ENCODE peak calls at places on chromosomes 5 and 9, in eight cellular contexts. A is GM23338, Q is PC-9, B is HCT116, R is OCI-LY7, Z is PC-3, L is GM23248, D is SK-N-SH. F is an unnamed sample.

GRCh38 chr5:165779505-165779904 is 2274.1 kb downstream of the MAT2B start:
- DNase-seq in Q (no peak), R (no peak), A (no peak), B (no peak), D (no peak), L (no peak), Z (no peak), F (no peak)

GRCh38 chr9:93950619-93951601 is 4.2 kb downstream of the BARX1 start:
- DNase-seq in A (peak; percentile 79), D (peak; percentile 76), R (no peak), Z (peak; percentile 15), B (no peak), L (peak; percentile 59), Q (no peak), F (no peak)

GRCh38 chr5:39464096-39464495 is 39.3 kb upstream of the DAB2 start:
- DNase-seq in R (no peak), Q (no peak), A (no peak), B (no peak), D (no peak), Z (no peak), L (peak; percentile 62), F (no peak)

GRCh38 chr5:150192462-150192861 is 2.6 kb downstream of the SLC6A7 start:
- DNase-seq in Q (no peak), Z (no peak), D (no peak), A (no peak), B (no peak), R (no peak), L (no peak), F (no peak)

GRCh38 chr9:89826186-89826585 is 221.4 kb downstream of the GADD45G start:
- DNase-seq in Z (no peak), L (no peak), Q (no peak), D (no peak), A (no peak), B (no peak), R (no peak), F (no peak)

GRCh38 chr9:90773593-90773992 is 28.0 kb upstream of the SYK start:
- DNase-seq in B (no peak), R (peak; percentile 66), A (peak; percentile 39), Q (no peak), L (peak; percentile 3), Z (peak; percentile 32), D (peak; percentile 47), F (peak; percentile 88)

GRCh38 chr9:88477300-88477751 is 57.7 kb upstream of the NXNL2 start:
- DNase-seq in D (no peak), Z (peak; percentile 90), B (no peak), L (peak; percentile 95), R (no peak), A (no peak), Q (peak; percentile 65), F (no peak)

GRCh38 chr5:7667216-7667767 is 183.6 kb downstream of the CFAP90 start:
- DNase-seq in Q (no peak), L (no peak), R (no peak), Z (no peak), A (no peak), D (no peak), B (no peak), F (no peak)

GRCh38 chr9:123543492-123543891 is 187.5 kb downstream of the CRB2 start:
- DNase-seq in A (no peak), D (no peak), B (no peak), Q (no peak), Z (no peak), R (no peak), L (no peak), F (no peak)

GRCh38 chr9:16385590-16386578 is 484.6 kb downstream of the BNC2 start:
- DNase-seq in D (no peak), Z (peak; percentile 87), Q (peak; percentile 55), R (no peak), A (no peak), L (peak; percentile 86), B (no peak), F (no peak)

GRCh38 chr5:94745786-94746730 is 127.6 kb downstream of the SLF1 start:
- DNase-seq in A (no peak), Q (no peak), Z (peak; percentile 69), B (no peak), L (peak; percentile 71), D (no peak), R (no peak), F (no peak)

GRCh38 chr9:91421987-91422765 is 1.5 kb downstream of the NFIL3 start:
- DNase-seq in L (peak; percentile 75), D (peak; percentile 29), A (no peak), Q (peak; percentile 63), R (no peak), Z (no peak), B (no peak), F (no peak)

DNA sequence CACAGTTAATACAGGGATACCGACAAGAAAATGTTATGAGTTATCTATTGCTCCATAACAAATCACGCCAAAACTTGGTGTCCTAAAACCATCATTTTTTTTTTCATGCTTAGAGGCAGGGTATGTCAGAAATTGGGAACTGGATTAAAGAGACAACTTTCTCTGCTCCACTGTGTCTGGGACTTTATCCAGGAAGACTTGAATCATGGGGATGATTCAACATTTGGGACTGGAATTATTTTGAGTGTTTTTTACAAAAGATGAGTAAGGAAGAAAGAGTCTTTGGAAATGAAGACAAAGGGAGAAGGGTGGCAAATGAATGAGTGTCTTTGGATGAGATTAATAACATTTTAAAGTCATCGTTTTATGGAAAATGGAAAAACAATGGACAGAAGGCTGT is 1883.7 kb upstream of the C9orf72 start:
- DNase-seq in A (no peak), D (no peak), Q (no peak), R (no peak), Z (peak; percentile 81), B (no peak), L (peak; percentile 23), F (no peak)
- H3K9me2 ChIP-seq in A (no peaks in the 10 kb centered on the region), D (no peaks in the 10 kb centered on the region), Q (no peaks in the 10 kb centered on the region), R (no peaks in the 10 kb centered on the region), Z (no peaks in the 10 kb centered on the region), B (no peaks in the 10 kb centered on the region), L (no peaks in the 10 kb centered on the region), F (no peaks in the 10 kb centered on the region)

GRCh38 chr9:34546102-34546833 is 23.5 kb upstream of the ENHO start:
- DNase-seq in R (no peak), A (no peak), Q (no peak), B (no peak), L (no peak), D (peak; percentile 49), Z (no peak), F (no peak)

GRCh38 chr9:34547960-34548603 is 25.3 kb upstream of the ENHO start:
- DNase-seq in D (peak; percentile 93), Z (no peak), A (peak; percentile 84), L (peak; percentile 84), R (peak; percentile 18), B (peak; percentile 23), Q (no peak), F (peak; percentile 71)

GRCh38 chr9:34544035-34544434 is 21.2 kb upstream of the ENHO start:
- DNase-seq in Z (no peak), D (no peak), A (no peak), Q (no peak), L (no peak), R (no peak), B (no peak), F (no peak)

GRCh38 chr9:34546834-34547827 is 24.3 kb upstream of the ENHO start:
- DNase-seq in A (peak; percentile 91), R (peak; percentile 54), L (peak; percentile 92), Q (no peak), Z (peak; percentile 74), D (peak; percentile 65), B (peak; percentile 78), F (peak; percentile 96)

GRCh38 chr9:34545497-34545896 is 22.7 kb upstream of the ENHO start:
- DNase-seq in Q (no peak), D (no peak), Z (no peak), A (no peak), B (no peak), R (no peak), L (no peak), F (no peak)
- H3K9me2 ChIP-seq in Q (no peaks in the 10 kb centered on the region), D (no peaks in the 10 kb centered on the region), Z (no peaks in the 10 kb centered on the region), A (no peaks in the 10 kb centered on the region), B (no peaks in the 10 kb centered on the region), R (no peaks in the 10 kb centered on the region), L (no peaks in the 10 kb centered on the region), F (no peaks in the 10 kb centered on the region)

GRCh38 chr5:14771195-14771594 is 100.4 kb downstream of the ANKH start:
- DNase-seq in R (no peak), Z (no peak), Q (no peak), A (no peak), L (no peak), D (no peak), B (no peak), F (no peak)
- H3K9me2 ChIP-seq in R (no peaks in the 10 kb centered on the region), Z (no peaks in the 10 kb centered on the region), Q (no peaks in the 10 kb centered on the region), A (no peaks in the 10 kb centered on the region), L (no peaks in the 10 kb centered on the region), D (no peaks in the 10 kb centered on the region), B (no peaks in the 10 kb centered on the region), F (no peaks in the 10 kb centered on the region)

DNA sequence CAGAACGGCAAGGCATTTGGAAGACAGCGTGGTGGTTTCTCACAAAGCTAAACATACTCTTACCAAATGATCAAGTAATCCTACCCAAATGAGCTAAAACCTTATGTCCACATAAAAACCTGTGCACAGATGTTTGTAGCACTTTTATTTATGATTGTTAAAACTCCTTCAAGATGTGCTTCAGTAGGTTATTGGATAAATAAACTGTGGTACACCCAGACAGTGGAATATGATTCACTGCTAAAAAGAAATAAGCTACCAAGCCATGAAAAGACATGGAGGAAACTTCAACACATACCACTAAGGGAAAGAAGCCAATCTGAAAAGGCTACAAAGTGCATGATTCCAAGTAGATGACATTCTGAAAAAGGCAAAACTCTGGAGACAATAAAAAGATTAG is 94.2 kb downstream of the FOXD1 start:
- DNase-seq in Q (no peak), R (no peak), Z (no peak), D (no peak), B (no peak), L (no peak), A (no peak), F (peak; percentile 22)
- H3K9me2 ChIP-seq in Q (no peaks in the 10 kb centered on the region), R (no peaks in the 10 kb centered on the region), Z (no peaks in the 10 kb centered on the region), D (no peaks in the 10 kb centered on the region), B (no peaks in the 10 kb centered on the region), L (no peaks in the 10 kb centered on the region), A (peaks cover 6% of the 10 kb centered on the region), F (no peaks in the 10 kb centered on the region)

F was measured in Karpas-422.